ENCODE peak calls at places on chromosome 19, in six cellular contexts. L, I, B, N, X and G are unnamed samples.

GRCh38 chr19:35860436-35860817 is 3.7 kb downstream of the KIRREL2 start:
- DNase-seq in L (no peak), B (no peak), I (no peak), N (no peak), X (no peak), G (no peak)

GRCh38 chr19:33868821-33869412 is 72.2 kb downstream of the KCTD15 start:
- DNase-seq in X (peak), N (no peak), I (peak), B (peak), L (peak), G (peak)

GRCh38 chr19:42277821-42278809 is 9.1 kb downstream of the CIC start:
- DNase-seq in I (peak), L (no peak), B (peak), X (peak), N (no peak), G (no peak)

GRCh38 chr19:29683009-29683408 is 17.7 kb downstream of the PLEKHF1 start:
- DNase-seq in L (no peak), N (no peak), B (no peak), I (peak), X (no peak), G (no peak)

GRCh38 chr19:35596366-35596999 is 10.5 kb downstream of the PMIS2 start:
- DNase-seq in L (no peak), I (peak), B (no peak), X (no peak), N (no peak), G (no peak)

GRCh38 chr19:45955905-45956608 is 17.6 kb downstream of the NOVA2 start:
- DNase-seq in X (no peak), B (peak), L (peak), N (no peak), I (peak), G (no peak)

GRCh38 chr19:6947745-6948144 is 60.4 kb downstream of the ADGRE1 start:
- DNase-seq in B (no peak), I (peak), X (peak), L (no peak), N (no peak), G (no peak)

GRCh38 chr19:33268162-33268991 is 34.0 kb downstream of the CEBPA start:
- DNase-seq in I (no peak), L (no peak), N (no peak), B (peak), X (no peak), G (no peak)

GRCh38 chr19:3981736-3982681 is 3.3 kb downstream of the EEF2 start:
- DNase-seq in I (no peak), X (no peak), L (peak), N (no peak), B (no peak), G (no peak)

GRCh38 chr19:43563816-43564215 is 11.5 kb downstream of the XRCC1 start:
- DNase-seq in N (no peak), L (no peak), I (no peak), X (no peak), B (no peak), G (no peak)

GRCh38 chr19:21568816-21569496 is 63.6 kb downstream of the ZNF429 start:
- DNase-seq in B (peak), N (no peak), L (peak), X (peak), I (peak), G (no peak)

GRCh38 chr19:28074773-28075172 is 1138.2 kb downstream of the UQCRFS1 start:
- DNase-seq in X (no peak), N (no peak), B (no peak), I (no peak), L (no peak), G (no peak)

GRCh38 chr19:48867922-48868195 is 558 bp downstream of the PLEKHA4 start:
- DNase-seq in N (no peak), B (no peak), I (no peak), L (peak), X (no peak), G (no peak)

GRCh38 chr19:12703056-12703455 is 6.6 kb upstream of the FBXW9 start:
- DNase-seq in X (peak), B (no peak), I (peak), L (no peak), N (no peak), G (no peak)

GRCh38 chr19:19642506-19643157 is 825 bp downstream of the GMIP start:
- DNase-seq in X (peak), N (no peak), L (no peak), B (no peak), I (peak), G (no peak)

GRCh38 chr19:39736088-39736487 is 1.7 kb downstream of the CLC start:
- DNase-seq in B (no peak), N (no peak), I (no peak), L (no peak), X (no peak), G (no peak)

GRCh38 chr19:14089662-14090508 is 666 bp downstream of the SAMD1 start:
- DNase-seq in N (peak), X (peak), L (no peak), I (peak), B (peak), G (no peak)
- TF ChIP-seq CTCF in N (no peak), X (no peak), L (no peak), I (no peak), B (no peak), G (peak)

GRCh38 chr19:50705422-50706019 is 14.1 kb downstream of the SHANK1 start:
- DNase-seq in I (peak), L (no peak), B (no peak), N (no peak), X (peak), G (no peak)

GRCh38 chr19:50702158-50702869 is 17.3 kb downstream of the SHANK1 start:
- DNase-seq in I (no peak), B (no peak), L (no peak), N (no peak), X (no peak), G (no peak)

GRCh38 chr19:50706387-50706786 is 13.2 kb downstream of the SHANK1 start:
- DNase-seq in N (no peak), B (no peak), X (no peak), I (no peak), L (no peak), G (no peak)

GRCh38 chr19:50702870-50703829 is 16.5 kb downstream of the SHANK1 start:
- DNase-seq in I (peak), X (no peak), N (no peak), B (peak), L (no peak), G (no peak)

DNA sequence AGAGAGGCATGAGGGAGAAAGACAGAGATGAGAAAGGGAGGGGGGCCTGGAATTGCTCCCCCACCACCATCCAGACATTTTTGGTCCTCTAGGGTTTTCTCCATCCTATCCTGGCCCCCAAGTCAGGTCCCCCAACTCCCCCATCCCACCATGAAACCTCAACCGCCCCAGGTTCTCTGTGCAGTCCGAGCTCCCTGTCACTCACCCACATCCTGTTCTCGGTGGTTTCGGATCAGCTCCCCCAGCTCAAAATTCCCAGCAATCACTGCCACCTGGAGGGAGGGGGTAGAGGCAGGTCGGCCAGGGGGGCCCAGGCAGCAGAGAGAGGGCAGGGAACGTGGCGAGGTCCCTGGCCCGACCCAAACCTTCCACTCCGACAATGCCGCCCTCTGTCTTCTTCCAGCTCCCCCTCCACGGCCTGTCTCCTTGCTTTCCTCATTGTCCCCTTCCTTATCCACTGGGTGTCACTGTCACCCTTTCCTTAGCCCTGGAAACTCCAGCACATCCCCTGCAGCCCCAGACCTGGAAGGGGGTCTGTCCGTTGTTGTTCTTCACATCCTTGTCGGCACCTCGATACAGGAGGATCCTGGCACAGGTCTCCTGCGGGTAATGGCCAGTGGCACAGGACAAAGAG is 15.6 kb downstream of the SHANK1 start:
- DNase-seq in B (no peak), N (no peak), L (no peak), X (no peak), I (peak), G (no peak)
- TF ChIP-seq CTCF in B (no peak), N (no peak), L (no peak), X (peak), I (no peak), G (peak)

GRCh38 chr19:54392078-54392477 is 23.2 kb upstream of the TTYH1 start:
- DNase-seq in I (no peak), L (no peak), B (no peak), N (no peak), X (no peak), G (no peak)
- TF ChIP-seq CTCF in I (no peak), L (no peak), B (no peak), N (no peak), X (no peak), G (no peak)

DNA sequence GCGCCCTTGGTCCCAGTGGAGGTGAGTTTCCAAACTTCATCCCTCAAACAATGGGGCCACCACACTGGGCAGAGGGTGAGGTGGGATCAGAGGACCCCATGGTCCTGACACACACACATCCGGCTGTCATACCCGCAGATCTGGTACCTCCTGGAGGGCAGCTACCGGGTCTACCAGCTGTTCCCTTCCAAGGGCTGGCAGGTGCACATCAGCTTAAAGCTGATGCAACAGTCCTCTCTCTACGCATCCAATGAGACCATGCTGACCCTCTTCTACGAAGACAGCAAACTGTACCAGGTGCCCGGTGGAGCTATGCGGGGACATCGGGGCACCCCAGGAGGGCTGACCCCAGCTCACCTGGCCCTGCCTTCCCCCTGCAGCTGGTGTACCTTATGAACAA is 14.0 kb upstream of the PSMD8 start:
- DNase-seq in X (no peak), N (no peak), B (peak), L (no peak), I (no peak), G (no peak)
- TF ChIP-seq CTCF in X (no peak), N (no peak), B (no peak), L (no peak), I (no peak), G (no peak)